ENCODE peak calls at places on chromosome 21, in six cellular contexts. L, D, A, T, I and O are unnamed samples.

GRCh38 chr21:18772404-18772803 is 368.8 kb upstream of the TMPRSS15 start:
- DNase-seq in I (no peak), L (no peak), T (no peak), D (no peak), A (no peak), O (no peak)

GRCh38 chr21:10272216-10272615 is 249.2 kb upstream of the TPTE start:
- DNase-seq in T (peak), I (no peak), L (no peak), D (no peak), A (peak), O (no peak)

GRCh38 chr21:32350981-32351380 is 41.8 kb downstream of the URB1 start:
- DNase-seq in T (no peak), L (no peak), D (no peak), A (no peak), I (no peak), O (peak)

GRCh38 chr21:27648560-27648959 is 681.7 kb upstream of the ADAMTS5 start:
- DNase-seq in D (no peak), L (no peak), A (no peak), I (peak), T (no peak), O (no peak)

GRCh38 chr21:43921979-43922945 is 57.2 kb downstream of the AGPAT3 start:
- DNase-seq in L (peak), I (peak), T (peak), A (no peak), D (no peak), O (no peak)

GRCh38 chr21:26110703-26111102 is 59.9 kb downstream of the APP start:
- DNase-seq in D (no peak), T (no peak), L (no peak), I (no peak), A (no peak), O (no peak)

GRCh38 chr21:44398499-44398898 is 45.1 kb downstream of the TRPM2 start:
- DNase-seq in I (no peak), T (no peak), A (no peak), L (no peak), D (no peak), O (no peak)

GRCh38 chr21:29351691-29352090 is 53.0 kb downstream of the BACH1 start:
- DNase-seq in D (no peak), T (no peak), L (no peak), A (no peak), I (peak), O (no peak)

GRCh38 chr21:28742527-28742926 is 250.2 kb downstream of the LTN1 start:
- DNase-seq in T (no peak), L (no peak), A (no peak), D (no peak), I (peak), O (no peak)

GRCh38 chr21:44648557-44649311 is 2.5 kb downstream of the KRTAP10-11 start:
- DNase-seq in I (no peak), A (no peak), T (peak), L (no peak), D (no peak), O (no peak)

GRCh38 chr21:25191141-25191540 is 416.1 kb downstream of the MRPL39 start:
- DNase-seq in T (no peak), I (no peak), A (no peak), L (no peak), D (no peak), O (no peak)

GRCh38 chr21:29961291-29962027 is 21.7 kb upstream of the GRIK1 start:
- DNase-seq in D (no peak), T (no peak), L (no peak), A (no peak), I (no peak), O (no peak)

GRCh38 chr21:15986277-15986676 is 256.5 kb downstream of the USP25 start:
- DNase-seq in D (no peak), L (no peak), A (no peak), I (no peak), T (no peak), O (no peak)

GRCh38 chr21:43825936-43826622 is 36.7 kb downstream of the RRP1 start:
- DNase-seq in T (no peak), I (no peak), L (no peak), A (no peak), D (no peak), O (peak)

GRCh38 chr21:19640964-19641363 is 1237.4 kb upstream of the TMPRSS15 start:
- DNase-seq in T (no peak), A (no peak), D (no peak), L (no peak), I (no peak), O (no peak)

GRCh38 chr21:20802201-20802600 is 196.0 kb upstream of the NCAM2 start:
- DNase-seq in L (no peak), A (no peak), I (no peak), T (no peak), D (no peak), O (no peak)

GRCh38 chr21:31731112-31731801 is 661 bp downstream of the SCAF4 start:
- DNase-seq in D (peak), A (peak), I (no peak), L (peak), T (peak), O (peak)

GRCh38 chr21:28193189-28193588 is 799.5 kb downstream of the LTN1 start:
- DNase-seq in D (no peak), A (no peak), I (no peak), T (no peak), L (no peak), O (no peak)

GRCh38 chr21:22225299-22225698 is 1227.1 kb downstream of the NCAM2 start:
- DNase-seq in T (no peak), L (no peak), A (no peak), I (no peak), D (no peak), O (no peak)

GRCh38 chr21:18499761-18500376 is 96.3 kb upstream of the TMPRSS15 start:
- DNase-seq in A (peak), L (peak), I (peak), T (peak), D (no peak), O (no peak)

GRCh38 chr21:29499734-29500343 is 201.1 kb downstream of the BACH1 start:
- DNase-seq in D (no peak), L (peak), T (no peak), I (no peak), A (no peak), O (no peak)

DNA sequence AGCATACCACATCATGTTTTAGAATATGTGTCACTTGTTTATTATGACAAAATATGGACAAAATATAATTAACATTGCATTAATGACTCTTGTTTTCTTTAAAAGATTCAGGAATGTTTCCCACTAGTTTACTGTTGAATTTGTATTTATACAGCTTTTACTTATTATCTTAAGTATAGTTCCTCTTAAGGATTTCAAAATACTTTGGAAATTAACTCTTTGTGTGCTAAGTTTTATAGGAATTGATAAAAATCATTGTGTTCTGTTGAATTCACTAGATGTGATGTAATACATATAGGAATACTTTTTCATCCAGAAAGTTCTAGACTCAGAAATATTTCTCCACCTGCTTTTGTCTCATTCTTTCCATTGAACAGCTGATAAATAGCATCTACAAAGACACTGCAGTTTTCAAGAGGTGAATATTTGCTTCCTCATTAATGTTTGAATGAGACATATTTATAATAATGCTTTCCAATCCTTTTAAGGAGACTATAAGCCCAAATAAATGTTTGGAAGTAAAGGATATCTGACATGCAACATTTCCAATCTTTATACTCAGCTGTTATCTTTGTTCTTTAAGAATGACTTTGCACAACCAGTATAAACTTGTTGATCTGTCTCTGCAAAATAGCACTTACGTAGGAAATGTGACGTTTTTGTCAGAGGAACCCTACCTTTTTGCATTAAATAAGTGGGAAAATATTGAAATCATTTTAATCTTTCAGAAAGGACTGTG is 38.4 kb upstream of the SAMSN1 start:
- DNase-seq in I (no peak), L (peak), A (no peak), T (no peak), D (no peak), O (no peak)
- TF ChIP-seq POLR2A in I (no peak), L (no peak), A (no peak), T (no peak), D (no peak), O (no peak)

GRCh38 chr21:41973861-41974751 is 20.3 kb upstream of the C2CD2 start:
- DNase-seq in A (no peak), I (peak), T (no peak), D (no peak), L (no peak), O (no peak)
- TF ChIP-seq CTCF in A (no peak), I (peak), T (peak), D (no peak), L (peak), O (no peak)

DNA sequence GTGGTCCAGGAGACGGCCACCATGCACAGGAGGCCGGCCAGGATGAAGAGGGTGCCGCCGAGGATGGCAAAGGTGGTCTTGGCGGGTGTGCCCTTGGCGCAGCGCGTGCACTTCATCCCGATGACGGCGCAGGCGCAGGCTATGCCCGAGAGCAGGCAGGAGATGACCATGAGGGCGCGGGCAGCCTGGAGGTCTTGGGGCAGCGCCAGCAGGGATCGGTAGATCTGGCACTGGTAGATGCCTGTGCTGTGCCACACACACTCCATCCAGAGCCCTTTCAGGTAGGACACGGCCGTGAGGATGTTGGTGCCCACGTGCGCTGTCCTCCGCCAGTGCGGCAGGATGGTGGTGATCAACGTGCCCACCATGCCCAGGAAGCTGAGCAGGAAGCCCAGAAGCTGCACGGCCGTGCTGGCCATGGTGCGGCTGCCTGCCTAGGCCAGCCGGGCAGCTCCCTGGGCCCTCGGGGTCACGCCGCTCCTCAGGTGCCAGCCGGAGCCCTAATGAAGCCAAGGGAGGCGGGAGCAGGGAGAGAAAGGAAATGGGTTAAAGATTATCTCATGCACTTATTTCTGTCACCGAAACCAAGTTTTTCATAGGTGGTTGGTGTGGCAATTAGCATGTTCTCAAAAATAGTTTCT is 18.5 kb downstream of the CLDN14 start:
- DNase-seq in D (no peak), L (no peak), I (no peak), T (no peak), A (no peak), O (no peak)
- TF ChIP-seq POLR2A in D (no peak), L (no peak), I (no peak), T (no peak), A (no peak), O (no peak)

DNA sequence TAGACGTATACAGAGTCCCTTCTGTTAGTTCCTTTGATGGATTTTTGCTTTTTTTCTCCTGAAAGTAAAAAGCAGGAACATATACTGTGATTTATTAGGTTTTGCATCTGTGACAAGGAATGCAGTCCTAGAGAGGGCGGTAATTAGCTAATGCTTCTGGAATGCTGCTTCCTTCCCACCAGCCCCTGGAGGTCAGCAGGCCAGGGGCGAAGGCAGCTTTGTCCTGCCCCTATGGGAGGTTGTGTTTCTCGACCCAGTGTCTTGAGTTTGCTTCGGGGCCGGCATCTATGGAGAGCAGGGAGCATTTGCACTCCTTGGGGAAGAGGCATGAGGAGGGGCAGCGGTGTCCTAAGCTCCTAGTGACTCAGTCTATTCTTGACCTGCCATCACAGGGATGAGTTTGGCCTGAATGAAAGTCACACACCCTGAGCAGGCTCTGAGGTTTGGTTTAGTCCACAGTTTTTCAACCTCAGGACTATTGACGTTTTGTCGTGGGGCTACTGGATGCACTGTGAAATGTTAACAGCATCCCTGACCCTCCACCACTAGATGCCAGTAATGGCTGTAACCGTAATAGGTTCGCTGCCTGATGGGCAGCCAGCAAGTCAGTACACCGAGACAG is 85.0 kb upstream of the KCNJ15 start:
- DNase-seq in D (no peak), I (peak), L (no peak), T (no peak), A (no peak), O (no peak)
- TF ChIP-seq CTCF in D (no peak), I (peak), L (no peak), T (no peak), A (no peak), O (no peak)

DNA sequence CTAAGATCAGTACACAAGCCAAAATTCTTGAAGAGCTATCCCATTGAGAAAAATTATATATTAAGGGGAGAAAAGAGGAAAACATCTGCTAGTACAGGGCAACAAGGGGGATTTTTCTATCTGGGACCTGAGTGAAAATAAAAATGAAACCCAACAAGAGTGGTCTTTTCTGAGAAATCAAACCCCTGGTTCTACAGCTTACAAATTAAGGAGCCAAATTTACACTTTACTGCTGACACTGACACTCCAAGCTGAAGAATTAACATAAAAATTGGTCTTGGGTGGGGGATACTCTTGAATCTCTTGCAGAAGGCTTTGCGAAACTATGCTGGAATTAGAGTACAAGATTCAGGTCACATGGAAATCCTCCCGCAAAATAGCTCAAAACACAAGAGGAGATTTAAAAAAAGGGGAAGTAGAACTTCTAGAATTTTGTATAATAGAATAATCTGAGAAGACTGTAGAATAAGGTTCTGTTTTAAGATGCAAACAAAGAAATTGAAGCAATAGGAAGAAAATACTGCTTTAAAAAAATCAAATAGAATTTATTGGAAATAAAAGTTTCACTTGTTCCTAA is 32.1 kb upstream of the HSPA13 start:
- DNase-seq in I (no peak), D (no peak), L (no peak), T (no peak), A (no peak), O (no peak)
- TF ChIP-seq POLR2A in I (no peak), D (no peak), L (no peak), T (no peak), A (no peak), O (no peak)

GRCh38 chr21:38944903-38945302 is 139.2 kb downstream of the ETS2 start:
- DNase-seq in L (no peak), T (no peak), D (no peak), I (no peak), A (no peak), O (no peak)
- TF ChIP-seq CTCF in L (no peak), T (no peak), D (no peak), I (no peak), A (no peak), O (no peak)

GRCh38 chr21:45779226-45779625 is 135.7 kb downstream of the PCBP3 start:
- DNase-seq in D (no peak), L (no peak), T (no peak), I (no peak), A (no peak), O (no peak)

GRCh38 chr21:45780647-45781046 is 137.1 kb downstream of the PCBP3 start:
- DNase-seq in D (no peak), A (no peak), L (no peak), I (no peak), T (no peak), O (no peak)

GRCh38 chr21:45781741-45782140 is 138.2 kb downstream of the PCBP3 start:
- DNase-seq in D (no peak), I (no peak), T (no peak), L (no peak), A (no peak), O (no peak)

GRCh38 chr21:45778686-45779085 is 135.2 kb downstream of the PCBP3 start:
- DNase-seq in D (no peak), L (no peak), I (no peak), A (no peak), T (no peak), O (no peak)

DNA sequence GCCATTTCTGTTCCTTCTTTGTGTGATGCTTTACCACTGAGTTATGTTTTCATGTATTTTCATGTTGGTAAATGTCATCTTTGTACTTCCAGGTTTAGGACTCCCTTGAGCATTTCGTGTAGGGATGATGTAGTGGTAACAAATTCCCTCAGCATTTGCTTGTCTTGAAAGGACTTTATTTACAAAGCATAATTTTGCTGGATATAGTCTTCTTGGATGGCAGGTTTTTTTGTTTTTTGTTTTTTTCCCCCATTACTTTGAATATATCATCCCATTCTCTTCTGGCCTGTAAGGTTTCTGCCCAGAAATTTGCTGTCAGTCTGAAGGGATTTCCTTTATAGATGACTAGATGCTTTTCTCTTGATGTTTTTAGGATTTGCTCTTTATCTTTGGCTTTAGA is 133.4 kb downstream of the PCBP3 start:
- DNase-seq in I (no peak), D (no peak), L (no peak), A (no peak), T (no peak), O (no peak)
- TF ChIP-seq POLR2A in I (no peak), D (no peak), L (no peak), A (no peak), T (no peak), O (no peak)

GRCh38 chr21:34796518-34797201 is 127.9 kb downstream of the CLIC6 start:
- DNase-seq in I (no peak), L (no peak), A (no peak), D (no peak), T (no peak), O (no peak)

GRCh38 chr21:34793471-34793870 is 124.7 kb downstream of the CLIC6 start:
- DNase-seq in D (no peak), T (no peak), A (no peak), L (no peak), I (no peak), O (no peak)

GRCh38 chr21:34797202-34797527 is 128.4 kb downstream of the CLIC6 start:
- DNase-seq in D (no peak), I (no peak), T (no peak), A (no peak), L (no peak), O (no peak)

GRCh38 chr21:34794686-34795085 is 125.9 kb downstream of the CLIC6 start:
- DNase-seq in T (no peak), D (no peak), I (no peak), A (no peak), L (no peak), O (no peak)

DNA sequence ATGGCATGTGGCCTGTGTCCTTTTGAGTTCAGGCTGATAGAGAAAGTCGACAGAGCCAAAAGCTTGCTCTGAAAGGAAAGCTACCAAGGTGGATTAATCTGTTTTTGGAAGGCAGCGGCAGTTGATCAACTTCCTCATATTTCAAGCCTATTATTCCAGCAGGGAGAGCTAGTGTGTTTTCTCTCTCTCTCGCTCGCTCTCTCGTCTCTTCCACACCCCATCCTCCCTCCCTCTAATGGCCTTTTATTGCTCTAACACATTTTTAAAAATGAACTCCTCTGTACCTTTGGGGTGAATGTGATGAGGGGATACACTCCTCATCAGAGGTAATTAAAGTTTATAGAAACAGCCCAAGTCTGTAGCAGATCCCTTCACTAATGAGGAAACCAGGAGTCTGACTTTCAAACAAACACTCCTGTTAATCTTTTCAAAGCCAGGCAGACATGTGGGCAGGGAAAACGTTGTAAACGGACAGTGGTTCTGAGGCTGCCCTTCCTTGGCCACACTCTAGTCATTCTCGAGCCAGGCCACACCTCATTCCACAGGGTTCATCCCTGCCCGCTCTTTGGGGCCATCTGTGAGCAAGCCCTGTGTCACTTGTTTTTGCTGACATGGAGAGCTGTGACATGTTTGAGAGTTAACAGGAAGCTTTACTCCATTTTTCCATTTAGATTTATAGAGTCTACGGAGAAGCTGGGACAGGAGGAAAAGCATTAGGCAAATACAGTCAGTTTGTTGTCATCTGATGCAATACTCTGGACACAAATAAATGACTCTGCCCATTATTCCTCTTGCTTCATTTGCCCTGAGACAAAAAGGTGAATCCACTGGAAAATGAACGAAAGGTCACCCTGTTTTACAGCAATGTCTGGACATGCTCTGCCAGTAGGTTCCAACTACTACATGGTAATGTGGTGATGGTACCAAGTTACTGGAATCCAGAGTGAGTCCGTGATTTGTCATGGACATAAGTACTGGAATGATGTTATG is 126.7 kb downstream of the CLIC6 start:
- DNase-seq in I (peak), A (peak), D (no peak), L (no peak), T (no peak), O (no peak)
- TF ChIP-seq CTCF in I (peak), A (peak), D (no peak), L (no peak), T (peak), O (no peak)